ENCODE peak calls at places on chromosomes 11 and 22, in six cellular contexts. N is psoas muscle, H is MM.1S, D is AG10803, B is thoracic aorta, W is left lung. C is an unnamed sample.

GRCh38 chr22:24091551-24092420 is 80.7 kb downstream of the CABIN1 start:
- DNase-seq in N (no peak), D (no peak), W (no peak), B (no peak), H (no peak), C (no peak)

GRCh38 chr22:49297286-49297870 is 530.3 kb downstream of the BRD1 start:
- DNase-seq in B (no peak), W (peak), N (no peak), H (no peak), D (no peak), C (no peak)

GRCh38 chr11:15918212-15918611 is 438.1 kb downstream of the SOX6 start:
- DNase-seq in W (no peak), B (no peak), H (no peak), N (no peak), D (no peak), C (no peak)

GRCh38 chr11:128520206-128520885 is 67.0 kb downstream of the ETS1 start:
- DNase-seq in W (no peak), H (no peak), N (no peak), B (no peak), D (no peak), C (no peak)

GRCh38 chr11:76623171-76623883 is 47.2 kb downstream of the LRRC32 start:
- DNase-seq in H (no peak), D (peak), B (no peak), N (no peak), W (no peak), C (no peak)

GRCh38 chr11:87300640-87301381 is 263.1 kb downstream of the TMEM135 start:
- DNase-seq in B (no peak), N (no peak), H (peak), D (no peak), W (no peak), C (no peak)

GRCh38 chr11:47399860-47400812 is 8.3 kb upstream of the SLC39A13 start:
- DNase-seq in W (no peak), H (peak), B (no peak), N (peak), D (no peak), C (no peak)

GRCh38 chr11:119206512-119207299 is 567 bp downstream of the CBL start:
- DNase-seq in B (peak), H (peak), W (peak), N (peak), D (no peak), C (no peak)

GRCh38 chr11:92130432-92130831 is 94.2 kb upstream of the FAT3 start:
- DNase-seq in B (no peak), W (no peak), H (no peak), D (peak), N (no peak), C (no peak)

GRCh38 chr11:86477495-86478155 is 102.9 kb downstream of the CCDC81 start:
- DNase-seq in N (no peak), B (no peak), H (no peak), D (no peak), W (no peak), C (no peak)

GRCh38 chr11:109644158-109644557 is 222.2 kb downstream of the C11orf87 start:
- DNase-seq in N (no peak), B (no peak), D (peak), W (no peak), H (no peak), C (no peak)

GRCh38 chr11:83681045-83681781 is 395.0 kb upstream of the CCDC90B start:
- DNase-seq in W (no peak), B (no peak), H (peak), N (no peak), D (no peak), C (no peak)

GRCh38 chr11:60344146-60344545 is 17.1 kb downstream of the MS4A6E start:
- DNase-seq in B (no peak), D (no peak), N (no peak), H (no peak), W (no peak), C (no peak)

GRCh38 chr22:43230983-43231723 is 44.2 kb upstream of the TTLL12 start:
- DNase-seq in H (peak), B (no peak), W (peak), D (peak), N (peak), C (peak)

GRCh38 chr11:68146704-68147474 is 25.7 kb upstream of the CHKA start:
- DNase-seq in B (no peak), N (no peak), D (peak), W (peak), H (no peak), C (no peak)

GRCh38 chr11:125224391-125225015 is 60.0 kb downstream of the PKNOX2 start:
- DNase-seq in W (no peak), H (no peak), D (no peak), N (no peak), B (no peak), C (no peak)

GRCh38 chr11:6474423-6474792 is 667 bp upstream of the TRIM3 start:
- DNase-seq in B (no peak), D (no peak), N (no peak), H (no peak), W (no peak), C (no peak)

GRCh38 chr11:46357483-46357936 is 10.2 kb downstream of the DGKZ start:
- DNase-seq in D (no peak), H (no peak), B (no peak), W (no peak), N (no peak), C (no peak)

GRCh38 chr22:43249789-43250188 is 62.9 kb upstream of the TTLL12 start:
- DNase-seq in W (no peak), N (no peak), H (no peak), D (no peak), B (no peak), C (no peak)

GRCh38 chr11:129280027-129280811 is 88.1 kb upstream of the ARHGAP32 start:
- DNase-seq in D (peak), B (no peak), H (no peak), W (no peak), N (no peak), C (no peak)

GRCh38 chr11:132101861-132102260 is 731.4 kb downstream of the NTM start:
- DNase-seq in N (no peak), W (no peak), D (peak), H (no peak), B (no peak), C (no peak)

DNA sequence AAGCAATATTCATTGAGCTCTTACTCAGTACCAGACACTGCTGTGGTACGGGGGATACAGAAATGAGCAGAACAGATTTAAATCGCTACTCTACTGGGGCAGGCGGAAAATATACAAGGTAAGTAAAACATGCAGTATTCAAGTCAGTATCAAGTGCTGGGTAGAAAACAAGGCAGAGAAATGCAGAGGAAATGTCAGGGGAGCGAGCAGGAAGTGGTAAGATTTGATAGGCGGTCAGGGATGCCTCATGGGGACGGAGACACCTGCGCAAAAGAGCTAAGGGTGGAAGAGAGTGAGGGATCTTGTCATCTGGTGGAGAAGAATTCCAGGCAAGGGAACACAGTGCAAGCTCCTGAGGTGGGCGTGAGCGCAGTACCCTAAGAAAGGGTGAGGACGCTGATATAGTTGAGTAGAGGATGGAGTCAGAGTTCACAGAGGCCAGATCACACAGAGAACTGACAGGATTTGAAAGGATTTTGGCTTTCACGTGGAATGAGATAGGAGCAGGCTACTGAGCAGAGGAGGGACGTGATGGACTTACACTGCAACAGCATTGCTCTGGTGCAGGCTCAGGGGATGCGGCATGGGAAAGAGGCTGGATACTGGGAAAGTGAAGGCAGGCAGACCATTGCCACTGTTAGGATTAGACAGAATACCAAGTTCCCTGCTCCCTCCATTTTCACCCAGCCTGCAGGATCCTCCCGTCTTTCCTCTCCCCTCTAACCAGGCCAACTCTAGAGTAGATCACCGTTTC is 35.8 kb downstream of the SC5D start:
- DNase-seq in W (no peak), N (no peak), B (no peak), H (no peak), D (no peak), C (no peak)
- H3K4me3 ChIP-seq in W (no peak), N (no peak), B (no peak), H (no peak), D (no peak), C (no peak)

GRCh38 chr11:95506777-95507176 is 275.8 kb upstream of the SESN3 start:
- DNase-seq in N (no peak), D (peak), W (no peak), B (no peak), H (no peak), C (no peak)
- TF ChIP-seq CTCF in N (no peak), D (no peak), W (no peak), B (no peak), H (no peak), C (no peak)

GRCh38 chr11:123561046-123561781 is 93.2 kb downstream of the SCN3B start:
- DNase-seq in W (no peak), N (no peak), H (no peak), B (no peak), D (peak), C (no peak)
- H3K4me3 ChIP-seq in W (no peak), N (no peak), H (no peak), B (peak), D (peak), C (peak)

GRCh38 chr22:48145738-48146137 is 1383.3 kb downstream of the TBC1D22A start:
- DNase-seq in H (no peak), W (no peak), N (no peak), D (no peak), B (no peak), C (no peak)
- TF ChIP-seq CTCF in H (no peak), W (no peak), N (no peak), D (no peak), B (no peak), C (no peak)

DNA sequence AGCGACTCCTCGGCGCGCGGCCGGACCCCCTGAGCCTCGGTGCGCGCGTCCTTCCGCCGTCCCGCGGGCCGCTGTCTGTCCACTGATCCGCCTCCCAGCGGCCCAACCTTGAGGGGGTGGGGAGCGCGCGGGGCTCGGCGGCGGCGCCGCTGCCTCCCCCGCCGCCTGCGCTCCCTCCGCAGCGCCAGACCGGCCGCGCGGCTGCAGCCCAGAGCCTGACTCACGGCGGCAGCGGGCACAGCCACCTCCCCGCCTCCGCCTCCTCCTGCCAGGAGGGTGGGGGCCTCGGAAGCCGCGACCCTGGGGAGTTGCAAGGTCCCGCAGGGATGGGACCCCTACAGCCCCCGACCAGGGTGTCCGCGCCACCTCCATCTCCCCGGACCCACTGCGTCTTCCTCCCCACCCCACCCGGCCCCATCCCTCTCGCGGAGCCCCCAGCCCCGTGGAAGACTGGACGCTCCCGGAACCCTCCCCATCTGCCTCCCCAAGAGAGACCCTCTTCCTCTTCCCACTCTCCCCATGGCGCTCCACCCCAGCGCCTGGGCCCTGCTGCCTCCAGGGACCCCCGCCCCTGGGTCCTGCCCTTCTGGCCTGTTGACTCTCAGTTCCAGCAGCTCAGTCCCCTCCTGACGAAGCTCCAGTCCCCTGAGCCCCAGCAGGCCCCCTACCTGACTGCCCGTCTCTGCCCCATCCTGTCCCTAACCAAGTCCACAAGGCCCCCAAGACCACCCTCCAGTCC is 1.2 kb downstream of the IFITM10 start:
- DNase-seq in W (no peak), D (no peak), N (peak), B (no peak), H (no peak), C (no peak)
- H3K4me3 ChIP-seq in W (no peak), D (peak), N (peak), B (peak), H (no peak), C (no peak)